ENCODE peak calls at places on chromosomes 3 and 15, in four cellular contexts. N is AG04450; F is CD8-positive, alpha-beta T cell; I is heart right ventricle. D is an unnamed sample.

GRCh38 chr3:170949211-170949610 is 40.8 kb upstream of the EIF5A2 start:
- DNase-seq in N (no peak), F (no peak), I (no peak), D (no peak)

GRCh38 chr3:105459566-105460290 is 93.0 kb downstream of the ALCAM start:
- DNase-seq in N (no peak), I (no peak), F (no peak), D (peak)

GRCh38 chr15:101530224-101530958 is 40.9 kb upstream of the PCSK6 start:
- DNase-seq in F (no peak), I (no peak), N (no peak), D (no peak)

GRCh38 chr3:14200841-14201240 is 22.2 kb downstream of the LSM3 start:
- DNase-seq in F (no peak), N (no peak), I (no peak), D (peak)

GRCh38 chr3:127069814-127070440 is 87.0 kb downstream of the PLXNA1 start:
- DNase-seq in N (no peak), F (no peak), I (no peak), D (peak)

GRCh38 chr3:15287565-15288330 is 44.6 kb downstream of the SH3BP5 start:
- DNase-seq in F (no peak), N (peak), I (no peak), D (peak)

GRCh38 chr15:78599189-78599588 is 21.6 kb downstream of the CHRNA3 start:
- DNase-seq in N (no peak), F (no peak), I (no peak), D (peak)

GRCh38 chr3:101900316-101900715 is 51.0 kb downstream of the NFKBIZ start:
- DNase-seq in I (no peak), N (no peak), F (no peak), D (peak)

GRCh38 chr3:36827133-36827532 is 62.8 kb upstream of the DCLK3 start:
- DNase-seq in N (no peak), F (no peak), I (no peak), D (no peak)

GRCh38 chr3:122010506-122010905 is 11.5 kb downstream of the ILDR1 start:
- DNase-seq in I (no peak), F (no peak), N (no peak), D (no peak)

GRCh38 chr3:12970684-12971083 is 102.5 kb downstream of the IQSEC1 start:
- DNase-seq in N (no peak), I (no peak), F (no peak), D (no peak)

GRCh38 chr15:26945046-26945445 is 25.9 kb upstream of the GABRG3 start:
- DNase-seq in F (no peak), N (no peak), I (no peak), D (no peak)

GRCh38 chr15:64845826-64846225 is 4.1 kb downstream of the PLEKHO2 start:
- DNase-seq in N (no peak), I (no peak), F (no peak), D (no peak)
- H3K4me3 ChIP-seq in N (peak), I (peak), F (no peak), D (no peak)

GRCh38 chr15:59420986-59421618 is 16.9 kb upstream of the FAM81A start:
- DNase-seq in N (no peak), I (no peak), F (no peak), D (peak)
- TF ChIP-seq CTCF in N (peak), I (no peak), F (no peak), D (no peak)

DNA sequence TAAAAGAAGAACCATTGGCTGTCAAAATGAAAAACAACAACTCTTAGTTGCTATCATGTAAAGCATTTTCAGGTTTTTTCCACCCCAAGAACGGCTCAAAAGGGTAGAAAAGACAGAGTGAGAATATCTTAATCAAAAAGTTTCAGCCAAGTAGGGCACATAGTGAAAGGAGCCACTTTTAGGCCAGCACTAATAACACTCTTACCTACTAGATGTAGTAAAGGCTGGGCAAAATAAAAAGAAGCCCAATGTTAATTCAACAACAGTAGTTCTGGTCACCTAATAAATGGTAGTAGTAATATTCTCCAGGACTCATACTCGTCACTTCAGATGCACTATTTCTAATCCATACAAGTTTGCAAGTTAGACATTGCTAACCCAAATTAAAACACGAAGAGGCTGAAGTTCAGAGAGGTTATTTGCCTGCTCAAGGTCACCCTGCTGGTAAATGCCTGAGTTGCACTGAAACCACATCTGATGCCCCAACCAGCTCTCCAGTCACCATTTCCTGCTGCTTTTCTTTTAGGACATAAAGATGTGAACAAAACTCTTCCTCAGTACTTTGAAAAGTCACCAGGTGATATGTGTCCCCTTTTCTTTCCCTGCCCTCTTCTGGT is 7.5 kb downstream of the GOLIM4 start:
- DNase-seq in F (no peak), N (no peak), I (no peak), D (no peak)
- H3K4me3 ChIP-seq in F (no peak), N (no peak), I (no peak), D (no peak)

GRCh38 chr15:33007295-33007855 is 187.1 kb downstream of the FMN1 start:
- DNase-seq in I (no peak), F (no peak), N (no peak), D (peak)
- TF ChIP-seq CTCF in I (peak), F (no peak), N (no peak), D (peak)

DNA sequence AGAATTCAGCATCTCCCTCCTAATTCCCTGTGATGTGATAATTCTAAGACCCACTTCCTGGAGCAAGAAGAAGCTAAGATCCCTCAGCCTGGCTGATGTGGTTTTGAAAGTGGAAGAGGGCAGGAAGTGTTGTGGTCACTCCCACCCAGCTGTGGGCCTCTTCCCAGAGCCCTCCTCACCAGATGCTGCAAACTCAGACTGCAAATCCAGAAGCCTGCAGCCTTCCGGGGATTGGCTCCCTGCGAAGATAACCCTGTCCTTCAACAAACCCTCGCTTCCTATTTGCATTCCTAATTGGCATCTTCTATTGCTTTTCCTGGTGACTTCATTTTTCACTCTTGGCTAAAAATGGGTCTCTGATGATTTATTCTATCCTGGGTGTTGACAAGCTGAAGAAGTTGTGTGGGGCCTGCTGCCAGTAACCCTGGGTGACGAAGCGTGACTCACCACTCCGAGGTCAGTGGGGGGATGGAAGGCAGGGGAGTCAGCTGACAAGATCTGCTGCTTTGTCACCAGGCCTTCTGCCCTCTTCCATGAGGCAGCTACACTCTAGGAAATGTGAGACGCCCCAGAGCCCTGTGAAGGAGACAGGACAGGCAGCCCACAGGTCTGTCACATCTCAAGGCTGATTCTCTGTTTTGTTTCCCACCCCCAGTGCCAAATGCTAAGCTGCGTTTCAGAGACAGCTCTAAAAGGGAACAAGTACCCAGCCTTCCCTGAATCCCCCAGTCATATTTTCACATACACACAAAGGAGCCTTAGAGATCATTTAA is 99.7 kb upstream of the LIPC start:
- DNase-seq in I (peak), F (peak), N (peak), D (peak)
- H3K4me3 ChIP-seq in I (peak), F (no peak), N (peak), D (no peak)

GRCh38 chr15:85318048-85318731 is 62.2 kb upstream of the AKAP13 start:
- DNase-seq in I (no peak), F (no peak), N (peak), D (peak)
- TF ChIP-seq CTCF in I (no peak), F (no peak), N (peak), D (no peak)